ENCODE peak calls at places on chromosomes 11 and 22, in four cellular contexts. One of them, this sample, is unnamed.

GRCh38 chr11:94036096-94036495 is 14.9 kb downstream of the HEPHL1 start:
- DNase-seq in H1: no peak
- DNase-seq in HCT116: no peak
- DNase-seq in GM12878: no peak
- DNase-seq in this sample: no peak

GRCh38 chr11:8597182-8597581 is 3.2 kb upstream of the STK33 start:
- DNase-seq in H1: no peak
- DNase-seq in HCT116: no peak
- DNase-seq in GM12878: no peak
- DNase-seq in this sample: no peak

GRCh38 chr11:121595717-121596156 is 143.0 kb upstream of the SORL1-AS1 start:
- DNase-seq in H1: no peak
- DNase-seq in HCT116: peak
- DNase-seq in GM12878: no peak
- DNase-seq in this sample: peak

GRCh38 chr11:115623021-115623451 is 118.8 kb upstream of the CADM1 start:
- DNase-seq in H1: no peak
- DNase-seq in HCT116: no peak
- DNase-seq in GM12878: no peak
- DNase-seq in this sample: peak

GRCh38 chr11:1356007-1356435 is 33.7 kb upstream of the BRSK2 start:
- DNase-seq in H1: no peak
- DNase-seq in HCT116: no peak
- DNase-seq in GM12878: no peak
- DNase-seq in this sample: no peak

GRCh38 chr11:60477035-60477445 is 15.5 kb upstream of the MS4A12 start:
- DNase-seq in H1: no peak
- DNase-seq in HCT116: no peak
- DNase-seq in GM12878: no peak
- DNase-seq in this sample: no peak

GRCh38 chr11:11027271-11027670 is 169.4 kb upstream of the ZBED5 start:
- DNase-seq in H1: no peak
- DNase-seq in HCT116: no peak
- DNase-seq in GM12878: no peak
- DNase-seq in this sample: no peak

GRCh38 chr11:106091480-106092123 is 14.1 kb downstream of the AASDHPPT start:
- DNase-seq in H1: no peak
- DNase-seq in HCT116: no peak
- DNase-seq in GM12878: peak
- DNase-seq in this sample: no peak

GRCh38 chr11:450809-451451 is 851 bp downstream of the PTDSS2 start:
- DNase-seq in H1: no peak
- DNase-seq in HCT116: peak
- DNase-seq in GM12878: no peak
- DNase-seq in this sample: no peak

GRCh38 chr11:126450806-126451205 is 95.3 kb downstream of the ST3GAL4 start:
- DNase-seq in H1: no peak
- DNase-seq in HCT116: no peak
- DNase-seq in GM12878: no peak
- DNase-seq in this sample: no peak

GRCh38 chr22:37609240-37610152 is 862 bp downstream of the GGA1 start:
- DNase-seq in H1: no peak
- DNase-seq in HCT116: no peak
- DNase-seq in GM12878: no peak
- DNase-seq in this sample: no peak

GRCh38 chr11:31139479-31139878 is 230.1 kb downstream of the DCDC1 start:
- DNase-seq in H1: peak
- DNase-seq in HCT116: no peak
- DNase-seq in GM12878: no peak
- DNase-seq in this sample: no peak

GRCh38 chr11:74570266-74571061 is 21.9 kb upstream of the POLD3 start:
- DNase-seq in H1: no peak
- DNase-seq in HCT116: peak
- DNase-seq in GM12878: no peak
- DNase-seq in this sample: peak

GRCh38 chr22:46008291-46008690 is 31.3 kb upstream of the WNT7B start:
- DNase-seq in H1: no peak
- DNase-seq in HCT116: no peak
- DNase-seq in GM12878: no peak
- DNase-seq in this sample: no peak

GRCh38 chr11:112175596-112175947 is 260 bp downstream of the BCO2 start:
- DNase-seq in H1: no peak
- DNase-seq in HCT116: no peak
- DNase-seq in GM12878: no peak
- DNase-seq in this sample: no peak

GRCh38 chr11:78256962-78257361 is 68.2 kb downstream of the USP35 start:
- DNase-seq in H1: no peak
- DNase-seq in HCT116: no peak
- DNase-seq in GM12878: no peak
- DNase-seq in this sample: no peak

GRCh38 chr22:19108807-19109197 is 13.4 kb downstream of the DGCR2 start:
- DNase-seq in H1: no peak
- DNase-seq in HCT116: no peak
- DNase-seq in GM12878: no peak
- DNase-seq in this sample: no peak

GRCh38 chr11:97015327-97015726 is 625.5 kb downstream of the JRKL start:
- DNase-seq in H1: no peak
- DNase-seq in HCT116: no peak
- DNase-seq in GM12878: no peak
- DNase-seq in this sample: no peak

GRCh38 chr11:97022942-97023341 is 633.1 kb downstream of the JRKL start:
- DNase-seq in H1: no peak
- DNase-seq in HCT116: no peak
- DNase-seq in GM12878: no peak
- DNase-seq in this sample: no peak

GRCh38 chr11:97019754-97020153 is 629.9 kb downstream of the JRKL start:
- DNase-seq in H1: no peak
- DNase-seq in HCT116: no peak
- DNase-seq in GM12878: no peak
- DNase-seq in this sample: no peak

DNA sequence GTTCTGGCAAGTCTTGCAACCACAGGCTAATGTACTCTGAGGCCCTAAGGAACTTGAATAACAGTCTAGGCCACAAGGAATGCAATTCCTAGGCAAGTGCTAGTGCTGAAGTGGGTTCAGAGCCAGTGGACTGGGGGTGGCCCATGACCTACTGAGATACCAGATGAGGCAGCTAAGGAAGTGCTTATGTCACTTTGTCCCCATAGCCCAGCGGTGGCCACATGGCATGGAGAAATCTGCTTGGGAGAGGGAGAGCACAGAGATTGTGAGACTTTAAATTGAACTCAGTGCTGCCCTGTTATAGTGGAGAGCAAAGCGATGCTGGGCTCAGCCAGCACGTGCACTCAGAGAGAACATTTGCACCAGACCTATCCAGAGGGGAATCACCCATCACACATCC is 629.5 kb downstream of the JRKL start:
- DNase-seq in H1: no peak
- DNase-seq in HCT116: no peak
- DNase-seq in GM12878: no peak
- DNase-seq in this sample: no peak
- TF ChIP-seq CTCF in H1: no peak
- TF ChIP-seq CTCF in HCT116: no peak
- TF ChIP-seq CTCF in GM12878: no peak
- TF ChIP-seq CTCF in this sample: no peak

DNA sequence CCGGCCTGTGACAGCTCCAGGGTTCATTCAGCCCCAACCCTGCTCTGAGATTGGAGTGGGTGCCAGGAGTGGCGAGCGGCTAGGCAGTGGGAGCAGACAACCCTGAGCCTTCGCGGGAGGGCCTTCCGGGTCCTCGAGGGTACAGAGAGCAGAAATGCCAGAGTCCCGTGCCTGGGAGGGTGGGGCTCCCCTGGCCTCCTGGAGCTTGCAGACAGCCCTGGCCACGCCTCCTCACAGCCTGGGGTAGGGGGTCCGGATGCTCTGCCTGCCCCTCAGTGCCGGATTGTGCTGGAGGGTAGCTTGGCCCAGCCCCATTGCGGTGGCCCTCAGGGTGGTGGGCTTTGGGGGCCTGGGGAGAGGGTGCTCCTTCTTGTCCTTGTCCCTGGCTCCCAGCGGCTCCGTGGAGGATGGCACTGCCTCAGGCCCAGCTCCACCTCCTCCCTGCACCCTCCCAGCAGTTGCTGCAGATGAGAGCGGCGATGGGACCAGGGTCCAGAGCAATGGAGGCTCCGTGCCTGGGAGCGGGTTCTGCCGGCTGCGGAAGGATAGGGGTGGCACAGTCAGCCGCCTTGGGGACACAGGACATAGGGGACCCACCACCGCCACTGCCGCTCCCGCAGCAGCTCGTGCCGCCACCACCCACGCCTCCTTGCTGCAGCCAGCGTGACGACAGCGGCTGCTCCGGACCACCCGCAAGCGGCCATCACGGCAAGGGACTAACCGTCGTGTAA is 34.9 kb upstream of the OR10G7 start:
- DNase-seq in H1: no peak
- DNase-seq in HCT116: no peak
- DNase-seq in GM12878: no peak
- DNase-seq in this sample: no peak
- TF ChIP-seq SIN3A in H1: no peak
- TF ChIP-seq SIN3A in HCT116: no peak
- TF ChIP-seq SIN3A in GM12878: no peak
- TF ChIP-seq SIN3A in this sample: no peak

DNA sequence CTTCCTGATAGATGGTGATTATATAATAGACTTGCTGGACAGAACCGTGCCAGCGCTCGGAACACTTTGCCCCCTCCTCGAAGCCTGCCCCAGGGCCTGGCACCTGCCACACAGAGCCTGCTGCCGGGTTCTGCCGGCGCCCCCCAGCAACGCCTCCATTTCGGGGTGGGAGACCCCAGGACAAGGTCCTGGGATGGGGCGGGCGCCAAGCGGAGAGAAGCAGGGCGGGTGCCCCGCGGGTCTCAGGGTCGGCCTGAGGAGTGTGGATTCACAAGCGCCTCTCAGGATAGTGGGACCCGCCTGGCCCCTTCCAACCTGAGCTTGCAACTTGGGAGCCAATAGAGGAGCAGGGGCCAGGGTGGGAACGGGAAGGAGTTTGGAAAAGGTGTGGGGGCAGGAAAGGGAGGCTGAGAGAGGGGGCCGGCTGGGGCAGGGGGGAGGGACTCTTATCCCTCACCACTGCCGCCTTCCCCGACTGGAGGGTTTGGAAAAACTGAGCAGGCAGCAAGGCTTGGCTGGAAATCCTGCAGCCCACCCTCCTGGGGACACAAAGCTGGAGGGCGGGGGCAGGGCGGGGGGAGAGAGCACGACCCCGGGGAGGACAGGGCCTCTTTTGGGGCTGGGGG is 3.3 kb upstream of the BCL9L start:
- DNase-seq in H1: no peak
- DNase-seq in HCT116: no peak
- DNase-seq in GM12878: no peak
- DNase-seq in this sample: no peak
- TF ChIP-seq CTCF in H1: no peak
- TF ChIP-seq CTCF in HCT116: no peak
- TF ChIP-seq CTCF in GM12878: no peak
- TF ChIP-seq CTCF in this sample: no peak

DNA sequence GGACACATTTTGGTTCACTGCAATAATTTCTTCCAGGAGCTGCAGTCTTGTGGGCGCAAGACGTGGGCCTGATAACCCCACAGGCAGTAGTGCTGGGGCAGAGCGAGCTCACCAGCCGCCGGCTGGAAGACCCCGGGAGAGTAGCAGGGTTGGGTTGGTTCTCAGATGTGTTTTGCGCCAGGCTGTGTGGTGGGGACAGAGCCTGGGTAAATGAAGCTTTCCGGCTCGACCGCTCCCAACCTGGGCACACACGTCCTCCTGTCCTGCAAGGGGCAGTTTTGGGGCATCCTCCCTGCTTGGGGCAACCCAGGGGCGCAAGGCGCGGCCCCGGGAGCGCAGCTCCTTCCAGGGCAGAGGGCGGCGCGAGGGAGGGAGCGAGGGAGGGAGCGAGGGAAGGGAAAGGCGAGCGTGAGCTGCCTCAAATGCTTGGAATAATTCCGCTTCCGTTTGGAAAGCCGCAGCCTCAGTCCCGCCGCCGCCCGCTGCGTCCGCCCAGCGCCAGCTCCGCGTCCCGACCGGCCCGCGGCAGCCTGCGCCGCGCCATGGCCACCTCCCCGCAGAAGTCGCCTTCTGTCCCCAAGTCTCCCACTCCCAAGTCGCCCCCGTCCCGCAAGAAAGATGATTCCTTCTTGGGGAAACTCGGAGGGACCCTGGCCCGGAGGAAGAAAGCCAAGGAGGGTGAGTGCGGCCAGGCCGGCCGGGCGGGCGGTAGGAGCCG is at the start of gene PARVA:
- DNase-seq in H1: peak
- DNase-seq in HCT116: peak
- DNase-seq in GM12878: no peak
- DNase-seq in this sample: no peak
- TF ChIP-seq SIN3A in H1: peak
- TF ChIP-seq SIN3A in HCT116: no peak
- TF ChIP-seq SIN3A in GM12878: no peak
- TF ChIP-seq SIN3A in this sample: no peak

GRCh38 chr22:22407061-22407460 is 101.5 kb downstream of the ZNF280B start:
- DNase-seq in H1: no peak
- DNase-seq in HCT116: no peak
- DNase-seq in GM12878: no peak
- DNase-seq in this sample: no peak

GRCh38 chr22:22408269-22408668 is 100.3 kb downstream of the ZNF280B start:
- DNase-seq in H1: no peak
- DNase-seq in HCT116: no peak
- DNase-seq in GM12878: no peak
- DNase-seq in this sample: no peak

GRCh38 chr22:22410121-22410520 is 98.4 kb downstream of the ZNF280B start:
- DNase-seq in H1: no peak
- DNase-seq in HCT116: no peak
- DNase-seq in GM12878: no peak
- DNase-seq in this sample: no peak

GRCh38 chr22:22410677-22411076 is 97.9 kb downstream of the ZNF280B start:
- DNase-seq in H1: no peak
- DNase-seq in HCT116: no peak
- DNase-seq in GM12878: no peak
- DNase-seq in this sample: no peak

DNA sequence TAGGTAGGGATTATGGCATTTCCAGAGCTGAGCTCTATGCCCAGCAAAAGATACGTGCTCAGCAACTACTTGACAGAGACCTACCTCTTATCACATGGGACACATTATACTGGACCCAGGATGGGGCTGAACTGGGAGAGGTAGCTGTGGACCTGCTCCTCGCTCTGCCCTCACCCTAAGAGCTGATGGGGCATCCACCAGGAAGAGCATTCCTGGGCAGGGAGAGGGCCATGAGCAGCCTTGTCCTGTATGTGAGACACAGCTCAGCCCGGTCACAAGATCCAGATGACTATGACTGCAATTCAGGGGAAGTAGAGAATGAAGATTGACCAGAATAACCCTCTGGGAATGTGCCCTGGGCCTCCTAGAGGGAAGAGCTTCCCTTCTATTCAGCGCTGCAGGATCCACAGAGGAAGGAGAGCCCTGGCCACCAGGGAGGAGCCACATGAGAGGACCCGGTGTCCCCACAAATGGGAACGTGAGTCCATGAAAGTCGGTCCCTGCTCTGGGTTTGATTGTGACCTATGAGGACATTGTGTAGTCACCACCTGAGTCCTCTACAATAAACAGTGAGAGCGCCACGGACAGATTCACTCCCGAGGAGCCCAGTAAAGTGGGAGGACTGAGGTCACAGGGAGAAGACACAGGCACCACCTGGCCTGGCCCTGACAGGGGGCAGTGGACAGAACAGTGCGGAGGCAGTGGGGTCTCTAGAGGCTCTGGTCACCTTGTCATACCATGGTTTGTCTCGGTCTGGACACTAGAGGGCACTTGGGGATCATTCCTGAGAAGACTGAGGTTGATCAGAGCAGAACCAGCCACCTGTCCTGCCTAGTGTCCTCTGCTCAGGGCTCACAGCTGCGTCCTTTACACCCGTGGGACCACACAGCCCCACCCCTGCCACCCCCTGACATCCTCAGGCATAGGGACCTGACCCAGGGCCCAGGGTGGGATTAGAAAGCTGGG is 99.5 kb downstream of the ZNF280B start:
- DNase-seq in H1: no peak
- DNase-seq in HCT116: peak
- DNase-seq in GM12878: no peak
- DNase-seq in this sample: no peak
- TF ChIP-seq CTCF in H1: peak
- TF ChIP-seq CTCF in HCT116: peak
- TF ChIP-seq CTCF in GM12878: peak
- TF ChIP-seq CTCF in this sample: peak